ENCODE peak calls at places on chromosomes 3 and 15, in five cellular contexts. Q is adrenal gland; C is CD4-positive, alpha-beta T cell; D is mammary epithelial cell; V is progenitor cell of endocrine pancreas. F is an unnamed sample.

GRCh38 chr3:136546718-136547117 is 205.5 kb downstream of the STAG1 start:
- DNase-seq in V (no peak), Q (no peak), C (no peak), D (no peak), F (no peak)

GRCh38 chr3:71521940-71522876 is 61.3 kb downstream of the FOXP1 start:
- DNase-seq in V (no peak), C (no peak), Q (no peak), D (no peak), F (no peak)

GRCh38 chr3:183244219-183244618 is 8.8 kb upstream of the B3GNT5 start:
- DNase-seq in D (peak), Q (peak), C (no peak), V (no peak), F (no peak)

GRCh38 chr3:80676869-80677268 is 909.1 kb upstream of the ROBO1 start:
- DNase-seq in V (no peak), D (no peak), C (no peak), Q (no peak), F (no peak)

GRCh38 chr3:66386925-66387650 is 113.7 kb downstream of the LRIG1 start:
- DNase-seq in Q (no peak), D (no peak), C (no peak), V (no peak), F (no peak)

GRCh38 chr3:5057857-5058324 is 64.2 kb upstream of the ARL8B start:
- DNase-seq in C (peak), Q (peak), D (peak), V (peak), F (no peak)

GRCh38 chr3:44414517-44415090 is 62.9 kb downstream of the ZNF445 start:
- DNase-seq in V (no peak), C (no peak), Q (no peak), D (no peak), F (no peak)

GRCh38 chr3:106534206-106534605 is 665.4 kb upstream of the CBLB start:
- DNase-seq in Q (no peak), V (no peak), D (peak), C (peak), F (no peak)

GRCh38 chr15:89982315-89983055 is 18.6 kb upstream of the ZNF710 start:
- DNase-seq in V (no peak), D (no peak), Q (no peak), C (no peak), F (no peak)

GRCh38 chr3:140234256-140234655 is 299.3 kb downstream of the CLSTN2 start:
- DNase-seq in V (no peak), Q (no peak), C (no peak), D (no peak), F (no peak)

GRCh38 chr3:102018544-102018943 is 169.2 kb downstream of the NFKBIZ start:
- DNase-seq in D (no peak), Q (no peak), C (no peak), V (no peak), F (no peak)

GRCh38 chr15:95192923-95193322 is 961.6 kb downstream of the MCTP2 start:
- DNase-seq in C (no peak), V (no peak), Q (no peak), D (no peak), F (no peak)

GRCh38 chr15:26443321-26443720 is 329.5 kb downstream of the GABRB3 start:
- DNase-seq in Q (no peak), D (no peak), C (no peak), V (no peak), F (no peak)

GRCh38 chr15:47588968-47589367 is 128.3 kb upstream of the SEMA6D start:
- DNase-seq in V (no peak), Q (no peak), C (no peak), D (no peak), F (no peak)

GRCh38 chr15:94266789-94267188 is 35.4 kb downstream of the MCTP2 start:
- DNase-seq in D (no peak), Q (no peak), C (no peak), V (no peak), F (no peak)

GRCh38 chr15:56719774-56720555 is 13.3 kb downstream of the ZNF280D start:
- DNase-seq in V (no peak), Q (peak), D (no peak), C (no peak), F (no peak)

GRCh38 chr3:182491571-182491970 is 301.7 kb upstream of the ATP11B start:
- DNase-seq in C (no peak), D (no peak), Q (no peak), V (no peak), F (no peak)

GRCh38 chr3:148240351-148240750 is 457.4 kb upstream of the AGTR1 start:
- DNase-seq in D (no peak), C (no peak), Q (no peak), V (no peak), F (no peak)

GRCh38 chr3:72549819-72550581 is 298.2 kb downstream of the SHQ1 start:
- DNase-seq in C (peak), V (no peak), D (no peak), Q (no peak), F (no peak)

GRCh38 chr3:159593927-159594605 is 394.6 kb upstream of the IL12A start:
- DNase-seq in C (no peak), V (no peak), D (no peak), Q (no peak), F (no peak)

GRCh38 chr3:128461731-128462130 is 5.0 kb downstream of the DNAJB8 start:
- DNase-seq in C (no peak), V (no peak), Q (no peak), D (no peak), F (no peak)

GRCh38 chr3:120284702-120285507 is at the start of gene GPR156:
- DNase-seq in D (no peak), V (peak), C (no peak), Q (no peak), F (no peak)

GRCh38 chr15:76057332-76058000 is 2.3 kb upstream of the TMEM266 start:
- DNase-seq in V (peak), C (peak), D (peak), Q (peak), F (no peak)

GRCh38 chr3:40292637-40293036 is 16.9 kb upstream of the EIF1B start:
- DNase-seq in V (no peak), Q (no peak), C (no peak), D (no peak), F (no peak)

GRCh38 chr3:47394867-47395266 is 14.0 kb downstream of the PTPN23 start:
- DNase-seq in D (no peak), Q (no peak), V (no peak), C (no peak), F (no peak)

GRCh38 chr3:125058959-125059358 is 3.2 kb upstream of the HEG1 start:
- DNase-seq in D (no peak), V (no peak), Q (no peak), C (no peak), F (no peak)

GRCh38 chr3:190696777-190697501 is 165.6 kb downstream of the GMNC start:
- DNase-seq in D (no peak), Q (no peak), C (no peak), V (no peak), F (no peak)

GRCh38 chr3:172138792-172139507 is 99.6 kb downstream of the FNDC3B start:
- DNase-seq in Q (peak), D (peak), C (peak), V (no peak), F (no peak)

DNA sequence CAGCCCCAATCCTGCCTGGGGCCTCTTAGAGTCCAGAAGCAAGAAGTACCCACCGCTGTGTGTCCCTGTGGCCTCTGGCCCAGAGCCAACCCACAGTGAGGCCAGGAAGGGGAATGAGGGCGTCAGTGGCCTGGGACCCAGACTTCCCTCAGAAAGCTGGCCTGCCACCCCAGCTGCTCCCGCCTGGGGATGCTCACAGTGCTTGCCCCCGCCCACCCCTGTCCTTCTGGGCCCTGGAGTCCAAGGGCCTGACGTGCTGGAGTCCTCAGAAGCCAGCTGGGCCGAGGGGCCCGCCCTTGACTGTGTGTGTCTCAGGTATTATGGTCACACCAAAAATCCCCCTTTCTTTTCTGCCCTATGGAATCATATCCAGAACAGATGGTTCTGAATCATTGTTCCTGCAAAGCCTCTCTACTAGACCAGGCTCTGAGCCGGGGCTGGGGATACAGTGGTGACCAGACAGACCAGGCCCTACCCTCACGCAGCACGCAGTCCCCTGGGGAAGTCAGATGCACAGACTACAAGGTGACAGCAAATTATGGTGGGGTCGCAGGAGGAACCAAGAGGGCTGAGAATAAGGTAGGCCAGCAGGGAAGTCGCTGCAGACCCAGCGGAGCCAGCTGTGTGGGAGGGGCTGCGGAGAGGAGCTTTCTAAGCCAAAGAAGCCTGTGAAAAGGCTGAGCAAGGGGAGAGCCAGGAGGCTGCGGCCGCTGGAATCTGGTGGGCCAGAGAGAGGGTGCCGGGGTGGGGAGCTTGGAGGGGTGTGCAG is 99.1 kb downstream of the VGLL4 start:
- DNase-seq in V (no peak), Q (no peak), C (no peak), D (no peak), F (no peak)
- TF ChIP-seq CTCF in V (no peak), Q (no peak), C (no peak), D (no peak), F (no peak)

DNA sequence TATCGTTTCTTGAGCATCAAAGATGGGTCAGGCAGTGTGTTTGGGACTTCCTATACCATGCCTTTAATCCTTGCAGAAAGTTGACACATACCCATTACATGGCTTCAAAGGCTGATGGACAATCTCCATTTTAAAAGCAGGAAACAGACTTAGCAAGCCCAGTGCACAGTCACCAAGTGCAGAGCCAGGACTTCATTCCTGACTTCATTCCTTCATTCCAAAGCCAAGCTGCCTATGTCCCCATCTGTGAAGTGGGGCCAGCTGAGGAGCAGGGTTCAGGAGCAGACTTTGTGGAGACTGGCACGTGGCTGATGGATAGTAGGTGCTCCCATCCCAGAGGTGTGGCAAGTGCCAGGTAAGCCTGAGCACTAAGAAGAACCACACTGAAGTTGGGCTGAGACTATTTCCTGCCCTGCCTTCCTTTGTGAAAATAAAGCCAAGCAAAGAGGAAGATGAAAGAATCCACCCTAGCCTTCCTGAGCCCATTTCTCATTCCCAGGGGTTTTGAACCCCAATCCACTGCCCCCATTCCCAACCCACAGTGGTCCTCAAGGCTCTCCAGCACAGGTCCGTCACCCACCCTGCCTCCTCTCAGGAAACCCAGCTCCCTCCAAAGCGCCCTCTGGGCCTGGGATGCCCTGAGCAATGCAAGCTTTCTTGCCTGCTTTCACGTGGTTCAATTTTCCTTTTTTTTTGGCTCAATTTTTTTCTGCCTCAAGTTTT is 1.8 kb downstream of the CX3CR1 start:
- DNase-seq in C (no peak), V (no peak), D (no peak), Q (peak), F (no peak)
- TF ChIP-seq CTCF in C (no peak), V (no peak), D (no peak), Q (no peak), F (no peak)

GRCh38 chr3:32340039-32340438 is 51.6 kb upstream of the CMTM7 start:
- DNase-seq in C (peak), D (peak), Q (peak), V (no peak), F (peak)
- TF ChIP-seq CTCF in C (peak), D (peak), Q (peak), V (peak), F (peak)

GRCh38 chr15:100778831-100779288 is 100.8 kb upstream of the ALDH1A3 start:
- DNase-seq in Q (no peak), V (peak), D (no peak), C (no peak), F (no peak)
- TF ChIP-seq CTCF in Q (no peak), V (no peak), D (no peak), C (no peak), F (no peak)

DNA sequence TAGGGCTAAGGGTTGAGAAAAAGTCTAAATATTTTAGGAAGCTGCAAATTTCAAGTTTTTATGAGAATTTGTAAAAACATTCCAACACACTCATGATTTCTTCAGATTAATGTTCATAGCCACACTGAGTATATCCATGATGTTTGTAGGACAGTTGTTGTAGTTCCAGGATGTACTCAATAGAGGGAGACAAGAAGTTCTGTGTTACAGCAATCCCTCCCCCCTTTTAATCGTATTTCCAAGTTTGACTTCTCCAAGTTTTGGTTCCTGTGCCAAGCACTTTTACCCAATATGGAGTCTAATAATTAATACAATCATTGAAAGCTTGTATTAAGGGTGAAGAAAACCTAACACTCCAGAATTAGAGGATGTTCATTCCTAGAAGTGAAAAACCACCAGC is 143.4 kb downstream of the FEZF2 start:
- DNase-seq in D (peak), C (no peak), Q (no peak), V (no peak), F (no peak)
- TF ChIP-seq CTCF in D (peak), C (no peak), Q (peak), V (peak), F (peak)

DNA sequence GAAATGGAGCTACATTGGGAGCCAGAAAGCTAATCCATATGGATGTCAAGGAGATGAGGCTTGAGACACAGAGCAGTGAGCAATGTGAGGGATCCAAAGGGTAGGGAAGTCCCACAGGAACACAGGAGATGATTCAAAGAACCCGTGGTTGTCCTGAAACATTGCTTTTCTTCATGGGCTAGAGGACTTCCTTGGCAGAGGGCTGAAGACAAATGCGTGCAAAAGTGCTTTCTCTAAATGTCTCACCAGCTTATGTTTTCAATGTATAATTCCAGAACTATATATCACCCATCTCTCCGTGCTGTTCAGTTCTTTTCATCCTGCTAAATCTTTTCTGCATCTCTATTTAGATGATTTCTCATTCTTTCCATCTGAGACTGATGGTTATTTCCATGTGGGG is 46.0 kb upstream of the GOLGA8A start:
- DNase-seq in C (no peak), D (no peak), Q (no peak), V (no peak), F (no peak)
- TF ChIP-seq CTCF in C (no peak), D (no peak), Q (no peak), V (no peak), F (no peak)

GRCh38 chr15:68315495-68316007 is 38.0 kb downstream of the FEM1B start:
- DNase-seq in V (peak), Q (peak), C (no peak), D (no peak), F (no peak)

GRCh38 chr15:68315035-68315434 is 37.5 kb downstream of the FEM1B start:
- DNase-seq in D (no peak), Q (no peak), C (no peak), V (no peak), F (no peak)

GRCh38 chr15:68314563-68314962 is 37.0 kb downstream of the FEM1B start:
- DNase-seq in V (peak), D (no peak), C (no peak), Q (peak), F (no peak)

GRCh38 chr15:68317281-68318007 is 39.9 kb downstream of the FEM1B start:
- DNase-seq in C (no peak), Q (no peak), D (no peak), V (no peak), F (no peak)

GRCh38 chr15:68316061-68316804 is 38.7 kb downstream of the FEM1B start:
- DNase-seq in Q (peak), D (no peak), V (no peak), C (no peak), F (no peak)
- TF ChIP-seq CTCF in Q (no peak), D (no peak), V (peak), C (no peak), F (peak)

DNA sequence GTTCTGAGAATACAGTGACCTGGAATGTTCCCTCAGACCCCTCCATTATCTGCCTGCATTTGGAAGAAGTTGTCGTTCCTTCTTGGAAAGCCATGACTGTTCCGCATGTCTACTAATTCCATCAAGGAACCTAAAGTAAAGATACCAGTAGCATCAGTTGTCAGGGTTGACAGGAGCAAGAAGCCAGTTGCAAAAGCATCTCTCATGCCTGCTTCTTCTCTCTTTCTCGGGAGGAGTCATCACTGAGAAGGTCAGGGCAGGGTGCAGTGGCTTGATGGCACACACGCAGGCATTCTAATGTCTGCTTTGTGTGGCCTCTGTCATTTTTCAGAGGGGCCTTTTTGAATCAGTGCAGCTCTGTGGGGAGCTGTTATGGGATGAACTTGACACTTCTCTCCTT is 276.6 kb upstream of the TPM1 start:
- DNase-seq in C (no peak), V (no peak), Q (no peak), D (no peak), F (no peak)
- TF ChIP-seq CTCF in C (no peak), V (no peak), Q (no peak), D (no peak), F (no peak)

DNA sequence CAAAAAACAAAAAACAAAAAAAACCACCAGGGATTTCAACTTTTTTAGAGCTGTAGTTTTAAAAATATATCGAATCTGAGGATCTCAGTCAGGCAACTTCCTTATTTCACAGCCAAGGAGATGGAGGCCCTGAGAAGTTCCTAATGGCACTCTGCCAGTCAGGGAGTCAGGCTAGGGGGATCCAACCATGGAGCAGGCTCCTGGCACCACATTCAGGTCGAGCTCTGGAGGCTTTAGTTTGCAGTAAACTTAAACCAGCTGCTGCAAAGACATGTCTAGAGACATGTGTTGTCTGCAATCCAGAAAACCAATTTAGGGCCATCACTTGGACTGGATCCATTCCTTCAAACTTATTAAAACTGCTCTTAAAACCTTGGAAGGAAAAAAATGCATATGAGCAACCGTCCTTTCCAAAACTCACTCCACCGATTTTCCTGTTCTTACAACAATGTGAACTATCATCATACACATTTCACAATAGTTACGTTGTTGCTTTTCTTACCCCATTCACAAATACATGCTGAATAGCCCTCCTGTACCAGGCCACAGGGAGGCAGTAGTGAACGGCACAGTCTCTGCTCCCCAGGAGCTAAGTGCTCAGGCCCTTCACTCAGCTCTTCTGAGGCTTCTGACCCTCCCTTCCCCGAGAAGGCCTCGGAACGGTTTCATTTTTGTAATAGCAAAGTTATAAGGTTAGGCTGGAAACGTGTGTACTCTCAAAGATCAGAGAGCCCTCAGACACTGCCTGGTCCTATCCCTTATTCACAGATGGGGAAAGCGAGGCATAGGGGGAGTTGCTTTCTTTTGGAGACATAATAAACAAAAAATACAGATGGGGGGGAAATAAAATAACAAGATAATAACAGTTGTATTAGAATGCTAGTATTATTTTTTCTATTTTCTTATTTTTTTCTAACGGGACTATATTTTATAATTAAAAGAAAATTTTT is 20.1 kb downstream of the RFT1 start:
- DNase-seq in D (no peak), V (no peak), C (peak), Q (peak), F (no peak)
- TF ChIP-seq CTCF in D (peak), V (peak), C (peak), Q (peak), F (peak)

F was measured in D721Med.